ENCODE peak calls at places on chromosomes 13 and 19, in six cellular contexts. V is CD8-positive, alpha-beta T cell; Y is stomach; L is left ventricle myocardium inferior; I is Peyer's patch; P is astrocyte. F is an unnamed sample. For H3K36me3 and H3K4me1, the result is how much of the 10 kb centered on the place peaks cover.

GRCh38 chr19:44111910-44112463 is 1.2 kb upstream of the ZNF225 start:
- DNase-seq in V (no peak), Y (no peak), L (no peak), I (no peak), P (peak), F (no peak)

GRCh38 chr19:45645068-45645630 is 6.0 kb upstream of the EML2 start:
- DNase-seq in V (no peak), Y (no peak), L (no peak), I (no peak), P (no peak), F (no peak)

GRCh38 chr13:113117335-113117872 is 5.2 kb upstream of the F10 start:
- DNase-seq in V (no peak), Y (peak), L (no peak), I (no peak), P (no peak), F (no peak)

GRCh38 chr13:110756268-110756667 is 42.8 kb downstream of the ING1 start:
- DNase-seq in V (no peak), Y (no peak), L (no peak), I (no peak), P (peak), F (no peak)

GRCh38 chr19:50992666-50993035 is 8.8 kb downstream of the KLK8 start:
- DNase-seq in V (no peak), Y (no peak), L (no peak), I (no peak), P (no peak), F (no peak)

GRCh38 chr19:7869453-7869909 is 4.7 kb downstream of the PRR36 start:
- DNase-seq in V (peak), Y (peak), L (peak), I (peak), P (no peak), F (no peak)

GRCh38 chr19:3372413-3372812 is 6.0 kb downstream of the NFIC start:
- DNase-seq in V (no peak), Y (no peak), L (no peak), I (no peak), P (no peak), F (no peak)

GRCh38 chr19:39843919-39844793 is 2.0 kb downstream of the FBL start:
- DNase-seq in V (peak), Y (no peak), L (no peak), I (no peak), P (peak), F (no peak)

GRCh38 chr13:36175621-36176020 is 38.7 kb downstream of the SOHLH2 start:
- DNase-seq in V (no peak), Y (no peak), L (no peak), I (no peak), P (no peak), F (no peak)

GRCh38 chr19:1855828-1856255 is 7.5 kb downstream of the KLF16 start:
- DNase-seq in V (no peak), Y (no peak), L (no peak), I (no peak), P (no peak), F (no peak)

GRCh38 chr19:23946569-23946968 is 31.9 kb downstream of the ZNF726 start:
- DNase-seq in V (no peak), Y (no peak), L (no peak), I (no peak), P (no peak), F (no peak)

GRCh38 chr19:6501740-6502648 is at the start of gene TUBB4A:
- DNase-seq in V (peak), Y (no peak), L (peak), I (peak), P (no peak), F (no peak)

GRCh38 chr13:100818706-100819105 is 144.1 kb upstream of the TMTC4 start:
- DNase-seq in V (no peak), Y (peak), L (no peak), I (no peak), P (peak), F (no peak)

GRCh38 chr13:109904218-109904617 is 117.8 kb upstream of the IRS2 start:
- DNase-seq in V (no peak), Y (no peak), L (no peak), I (no peak), P (no peak), F (no peak)

GRCh38 chr13:109126973-109127615 is 497.7 kb downstream of the MYO16 start:
- DNase-seq in V (no peak), Y (no peak), L (no peak), I (no peak), P (no peak), F (no peak)

GRCh38 chr19:8681345-8682021 is 17.1 kb downstream of the ACTL9 start:
- DNase-seq in V (no peak), Y (no peak), L (no peak), I (no peak), P (no peak), F (no peak)

GRCh38 chr13:33194820-33195692 is 90.5 kb downstream of the STARD13 start:
- DNase-seq in V (no peak), Y (peak), L (no peak), I (no peak), P (peak), F (no peak)

GRCh38 chr19:35704218-35704617 is at the start of gene ZBTB32:
- DNase-seq in V (no peak), Y (no peak), L (no peak), I (no peak), P (peak), F (no peak)

DNA sequence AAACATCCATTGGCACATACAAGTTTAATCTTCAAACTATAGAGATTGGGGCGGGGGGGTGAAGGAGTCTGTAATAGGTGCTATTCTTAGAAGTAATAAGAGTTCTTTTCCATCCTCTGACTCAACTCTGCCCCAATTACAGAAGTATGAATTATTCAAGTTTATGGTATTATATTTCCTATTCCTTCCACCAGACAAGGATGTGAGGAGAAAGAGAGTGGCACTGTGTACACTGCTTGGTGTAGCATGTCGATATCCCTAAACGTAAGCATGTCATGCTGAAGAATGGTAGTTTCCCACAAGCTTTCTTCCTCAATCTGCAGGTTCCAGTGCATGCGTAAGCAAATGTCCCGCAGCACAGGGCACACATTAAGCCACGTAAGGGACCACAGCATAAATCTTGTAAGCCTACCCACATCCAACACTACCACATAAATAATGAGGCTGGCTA is 14.1 kb downstream of the BRD4 start:
- DNase-seq in V (peak), Y (no peak), L (no peak), I (no peak), P (no peak), F (no peak)
- H3K27ac ChIP-seq in V (no peak), Y (no peak), L (peak), I (peak), P (peak), F (peak)

DNA sequence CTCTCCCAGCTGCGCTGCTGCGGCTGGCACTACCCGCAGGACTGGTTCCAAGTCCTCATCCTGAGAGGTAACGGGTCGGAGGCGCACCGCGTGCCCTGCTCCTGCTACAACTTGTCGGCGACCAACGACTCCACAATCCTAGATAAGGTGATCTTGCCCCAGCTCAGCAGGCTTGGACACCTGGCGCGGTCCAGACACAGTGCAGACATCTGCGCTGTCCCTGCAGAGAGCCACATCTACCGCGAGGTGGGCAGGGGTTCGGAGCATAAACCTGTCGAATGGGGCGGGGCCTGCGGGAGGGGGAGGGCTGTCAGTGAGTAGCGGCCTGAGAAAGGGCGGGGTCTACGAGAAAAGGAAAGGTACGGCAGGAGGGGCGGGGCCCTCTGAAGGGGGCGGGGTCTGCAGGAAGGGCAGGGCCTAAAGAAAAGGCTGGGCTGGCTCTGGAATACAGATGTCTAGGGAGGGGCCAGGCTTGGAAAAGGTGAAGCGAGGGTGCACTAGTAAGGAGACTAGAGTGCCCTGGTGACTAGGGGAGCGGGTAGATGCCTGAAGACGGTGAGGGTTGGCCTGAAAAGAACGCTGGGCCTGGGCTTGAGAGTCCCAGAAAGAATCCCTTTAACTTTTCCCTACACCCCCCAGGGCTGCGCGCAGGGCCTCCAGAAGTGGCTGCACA is 3.6 kb downstream of the CD37 start:
- DNase-seq in V (no peak), Y (peak), L (peak), I (peak), P (peak), F (peak)
- H3K36me3 ChIP-seq in V (under half), Y (under half), L (under half), I (under half), P (under half), F (under half)

GRCh38 chr19:12997225-12997966 is 2.1 kb downstream of the NFIX start:
- DNase-seq in V (no peak), Y (no peak), L (no peak), I (no peak), P (no peak), F (no peak)
- H3K4me1 ChIP-seq in V (under half), Y (half or more), L (half or more), I (under half), P (under half), F (under half)

GRCh38 chr19:58009666-58010301 is 7.2 kb upstream of the ZNF606 start:
- DNase-seq in V (peak), Y (peak), L (peak), I (peak), P (peak), F (peak)
- H3K27ac ChIP-seq in V (peak), Y (no peak), L (peak), I (peak), P (no peak), F (no peak)

GRCh38 chr19:14328406-14328805 is 52.8 kb upstream of the ADGRE5 start:
- DNase-seq in V (no peak), Y (no peak), L (no peak), I (no peak), P (no peak), F (no peak)
- H3K36me3 ChIP-seq in V (under half), Y (under half), L (under half), I (under half), P (under half), F (under half)

DNA sequence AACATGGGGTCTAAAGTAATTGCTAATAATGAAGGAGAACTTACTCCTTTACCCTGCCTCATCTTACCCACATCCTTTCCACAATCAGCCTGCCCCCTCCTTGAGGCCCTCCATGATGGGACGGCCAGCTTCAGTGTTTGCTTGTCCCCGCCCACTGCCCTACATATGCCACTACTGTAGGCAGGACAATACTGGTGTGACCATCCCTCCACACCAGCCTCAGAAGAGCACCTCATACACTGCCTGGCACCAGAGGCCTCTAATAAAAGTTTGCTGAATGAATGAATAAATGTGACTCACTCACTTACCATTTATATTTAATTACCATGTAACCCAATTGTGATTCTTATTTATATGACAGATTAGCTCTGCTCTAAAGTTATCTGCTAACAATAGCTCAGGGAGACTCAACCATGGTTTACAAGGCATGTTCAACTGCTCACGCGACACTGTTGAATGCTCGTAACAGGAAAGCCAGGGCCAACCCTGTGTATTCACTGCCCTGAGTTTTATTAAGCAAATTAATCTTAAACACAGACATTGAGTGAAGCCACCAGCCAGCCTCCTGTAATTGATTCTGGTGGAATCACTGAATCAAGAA is 65.9 kb upstream of the DOCK9 start:
- DNase-seq in V (no peak), Y (no peak), L (no peak), I (no peak), P (peak), F (no peak)
- H3K4me1 ChIP-seq in V (half or more), Y (half or more), L (under half), I (under half), P (under half), F (under half)

DNA sequence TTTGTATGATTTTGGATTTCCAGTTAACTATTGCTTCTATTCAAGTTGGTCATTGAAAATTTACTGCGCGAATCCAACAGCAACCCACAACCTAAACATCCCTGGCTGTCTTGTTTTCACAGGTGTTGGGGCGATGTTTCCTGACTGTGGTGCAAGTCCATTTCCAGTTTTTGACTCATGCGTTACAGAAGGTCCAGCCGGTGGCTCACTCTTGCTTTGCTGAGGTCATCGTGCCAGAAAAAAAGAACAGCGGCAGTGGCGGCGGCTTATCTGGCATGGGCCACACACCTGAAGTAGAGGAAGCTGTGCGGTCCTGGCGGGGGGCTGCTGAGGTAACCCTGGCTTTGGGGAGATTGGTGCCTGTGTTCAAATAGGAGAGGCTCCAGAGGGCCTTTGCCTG is 45.2 kb upstream of the GPI start:
- DNase-seq in V (no peak), Y (no peak), L (no peak), I (no peak), P (peak), F (no peak)
- H3K27ac ChIP-seq in V (no peak), Y (no peak), L (peak), I (no peak), P (peak), F (no peak)

GRCh38 chr19:10453852-10454251 is 33.5 kb downstream of the PDE4A start:
- DNase-seq in V (no peak), Y (no peak), L (no peak), I (no peak), P (no peak), F (no peak)

GRCh38 chr19:10452726-10453620 is 32.6 kb downstream of the PDE4A start:
- DNase-seq in V (no peak), Y (no peak), L (no peak), I (no peak), P (no peak), F (no peak)

GRCh38 chr19:10450191-10450852 is 30.0 kb downstream of the PDE4A start:
- DNase-seq in V (no peak), Y (no peak), L (no peak), I (no peak), P (no peak), F (no peak)

GRCh38 chr19:10449037-10449436 is 28.7 kb downstream of the PDE4A start:
- DNase-seq in V (no peak), Y (no peak), L (no peak), I (no peak), P (no peak), F (no peak)

GRCh38 chr19:10450853-10451609 is 30.7 kb downstream of the PDE4A start:
- DNase-seq in V (no peak), Y (no peak), L (no peak), I (peak), P (no peak), F (no peak)
- H3K36me3 ChIP-seq in V (under half), Y (half or more), L (under half), I (under half), P (under half), F (under half)

F was measured in aorta.